ENCODE peak calls at places on chromosomes 2 and 18, in ten cellular contexts. J, I, W, X, U, M, C, Z, Y and K are unnamed samples.
A peak's percentile ranks its signal among the peaks of the same experiment; 100 is the strongest.

GRCh38 chr2:8966123-8966908 is 37.2 kb downstream of the MBOAT2 start:
- DNase-seq in J (no peak), I (peak; percentile 59), W (peak; percentile 64), X (no peak), U (no peak), M (no peak), C (peak; percentile 73), Z (no peak), Y (no peak), K (no peak)

GRCh38 chr2:61356261-61356957 is 114.5 kb downstream of the USP34 start:
- DNase-seq in J (no peak), I (no peak), W (peak; percentile 16), X (no peak), U (peak; percentile 39), M (no peak), C (peak; percentile 15), Z (no peak), Y (no peak), K (no peak)

GRCh38 chr2:98555681-98556080 is 52.6 kb downstream of the COA5 start:
- DNase-seq in J (no peak), I (no peak), W (no peak), X (no peak), U (no peak), M (no peak), C (no peak), Z (no peak), Y (no peak), K (no peak)

GRCh38 chr2:71646028-71646427 is 192.7 kb downstream of the DYSF start:
- DNase-seq in J (peak; percentile 76), I (peak; percentile 96), W (peak; percentile 82), X (no peak), U (peak; percentile 94), M (no peak), C (peak; percentile 88), Z (peak; percentile 68), Y (peak; percentile 67), K (peak; percentile 73)

GRCh38 chr2:27320958-27321543 is 1.8 kb downstream of the MPV17 start:
- DNase-seq in J (peak; percentile 74), I (peak; percentile 97), W (peak; percentile 97), X (no peak), U (peak; percentile 98), M (no peak), C (peak; percentile 98), Z (peak; percentile 76), Y (peak; percentile 68), K (peak; percentile 80)

GRCh38 chr2:98148968-98149697 is 62.2 kb downstream of the VWA3B start:
- DNase-seq in J (no peak), I (peak; percentile 60), W (peak; percentile 67), X (peak; percentile 26), U (peak; percentile 75), M (no peak), C (peak; percentile 77), Z (peak; percentile 39), Y (no peak), K (no peak)

GRCh38 chr2:186780701-186781316 is 68.2 kb downstream of the ZSWIM2 start:
- DNase-seq in J (no peak), I (peak; percentile 9), W (peak; percentile 20), X (peak; percentile 51), U (peak; percentile 53), M (no peak), C (peak; percentile 37), Z (no peak), Y (no peak), K (no peak)

GRCh38 chr2:26222976-26223375 is 21.5 kb downstream of the HADHA start:
- DNase-seq in J (no peak), I (no peak), W (no peak), X (no peak), U (no peak), M (no peak), C (no peak), Z (no peak), Y (no peak), K (no peak)

GRCh38 chr2:37894601-37895000 is 30.5 kb upstream of the RMDN2 start:
- DNase-seq in J (no peak), I (peak; percentile 59), W (peak; percentile 42), X (no peak), U (no peak), M (no peak), C (peak; percentile 56), Z (no peak), Y (no peak), K (no peak)

GRCh38 chr2:25597881-25598280 is 75.5 kb downstream of the DTNB start:
- DNase-seq in J (no peak), I (no peak), W (no peak), X (no peak), U (no peak), M (no peak), C (no peak), Z (no peak), Y (no peak), K (no peak)

GRCh38 chr2:62014102-62014501 is 108.6 kb downstream of the COMMD1 start:
- DNase-seq in J (peak; percentile 83), I (peak; percentile 96), W (peak; percentile 78), X (peak; percentile 79), U (no peak), M (no peak), C (peak; percentile 81), Z (peak; percentile 82), Y (peak; percentile 79), K (peak; percentile 92)

GRCh38 chr18:48022531-48023330 is 92.3 kb upstream of the SMAD2 start:
- DNase-seq in J (peak; percentile 48), I (no peak), W (peak; percentile 45), X (peak; percentile 85), U (peak; percentile 71), M (peak; percentile 38), C (peak; percentile 58), Z (peak; percentile 41), Y (no peak), K (no peak)

GRCh38 chr18:45336431-45336830 is 278.8 kb upstream of the SLC14A2 start:
- DNase-seq in J (no peak), I (no peak), W (no peak), X (no peak), U (no peak), M (no peak), C (no peak), Z (no peak), Y (no peak), K (no peak)

GRCh38 chr2:96690306-96691021 is 47.9 kb downstream of the FER1L5 start:
- DNase-seq in J (no peak), I (no peak), W (no peak), X (no peak), U (no peak), M (no peak), C (no peak), Z (no peak), Y (no peak), K (no peak)

DNA sequence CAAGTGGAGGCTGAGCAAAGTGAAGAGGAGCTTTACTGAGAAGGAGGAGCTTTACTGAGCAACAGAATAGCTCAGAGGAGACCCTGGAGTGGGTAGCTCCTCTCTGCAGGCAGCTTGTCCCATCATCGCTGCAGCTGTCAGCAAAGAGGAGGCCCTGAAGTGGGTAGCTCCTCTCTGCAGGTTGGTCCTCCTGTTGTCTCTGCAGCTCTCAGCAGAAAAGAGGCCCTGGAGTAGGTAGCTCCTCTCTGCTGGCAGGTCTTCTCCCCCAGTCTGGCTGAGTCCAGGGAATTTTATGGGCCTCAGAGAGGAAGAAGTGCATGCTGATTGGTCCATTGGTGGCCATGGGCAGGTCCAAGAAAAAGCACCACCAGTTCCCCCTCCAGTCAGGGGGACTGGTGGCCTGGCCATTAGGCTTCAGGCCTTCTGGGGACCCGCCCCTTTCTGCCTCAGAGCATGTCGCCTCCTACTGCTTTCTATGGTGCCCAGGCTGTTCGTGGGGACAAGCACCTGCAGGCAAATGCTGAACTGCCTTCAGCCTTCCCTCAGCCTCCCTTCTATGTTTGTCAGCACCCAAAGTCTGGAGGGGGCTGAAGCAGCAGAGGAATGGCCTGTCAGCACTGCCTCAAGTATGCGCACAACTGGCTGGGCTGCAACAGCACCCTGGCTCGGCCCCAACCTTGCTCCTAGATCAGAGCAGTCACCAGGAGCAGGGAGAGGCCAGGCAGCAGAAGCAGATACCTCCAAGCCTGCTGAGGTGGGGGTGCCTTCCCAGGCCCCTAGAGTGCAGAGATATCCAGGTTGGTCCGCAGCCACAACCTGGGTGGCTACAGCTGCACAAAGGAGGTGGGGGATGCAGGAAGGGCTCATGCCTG is 5.9 kb downstream of the ZSCAN30 start:
- DNase-seq in J (no peak), I (no peak), W (no peak), X (no peak), U (no peak), M (no peak), C (no peak), Z (peak; percentile 11), Y (no peak), K (no peak)
- H3K9me3 ChIP-seq in J (no peaks in the 10 kb centered on the region), I (peaks cover 31% of the 10 kb centered on the region), W (peaks cover 3% of the 10 kb centered on the region), X (no peaks in the 10 kb centered on the region), U (no peaks in the 10 kb centered on the region), M (peaks cover 8% of the 10 kb centered on the region), C (no peaks in the 10 kb centered on the region), Z (no peaks in the 10 kb centered on the region), Y (no peaks in the 10 kb centered on the region), K (no peaks in the 10 kb centered on the region)

GRCh38 chr2:2014251-2014761 is 270.0 kb upstream of the PXDN start:
- DNase-seq in J (peak; percentile 79), I (peak; percentile 99), W (peak; percentile 86), X (no peak), U (no peak), M (no peak), C (peak; percentile 91), Z (peak; percentile 23), Y (peak; percentile 31), K (no peak)
- H3K9me3 ChIP-seq in J (no peaks in the 10 kb centered on the region), I (peaks cover under 1% of the 10 kb centered on the region), W (no peaks in the 10 kb centered on the region), X (no peaks in the 10 kb centered on the region), U (no peaks in the 10 kb centered on the region), M (no peaks in the 10 kb centered on the region), C (no peaks in the 10 kb centered on the region), Z (no peaks in the 10 kb centered on the region), Y (no peaks in the 10 kb centered on the region), K (no peaks in the 10 kb centered on the region)

GRCh38 chr18:78571063-78571785 is 408.4 kb upstream of the SALL3 start:
- DNase-seq in J (no peak), I (no peak), W (no peak), X (no peak), U (no peak), M (no peak), C (no peak), Z (no peak), Y (no peak), K (no peak)
- H3K9me3 ChIP-seq in J (peaks cover 4% of the 10 kb centered on the region), I (no peaks in the 10 kb centered on the region), W (peaks cover 17% of the 10 kb centered on the region), X (no peaks in the 10 kb centered on the region), U (no peaks in the 10 kb centered on the region), M (peaks cover 19% of the 10 kb centered on the region), C (no peaks in the 10 kb centered on the region), Z (peaks cover 12% of the 10 kb centered on the region), Y (no peaks in the 10 kb centered on the region), K (no peaks in the 10 kb centered on the region)

DNA sequence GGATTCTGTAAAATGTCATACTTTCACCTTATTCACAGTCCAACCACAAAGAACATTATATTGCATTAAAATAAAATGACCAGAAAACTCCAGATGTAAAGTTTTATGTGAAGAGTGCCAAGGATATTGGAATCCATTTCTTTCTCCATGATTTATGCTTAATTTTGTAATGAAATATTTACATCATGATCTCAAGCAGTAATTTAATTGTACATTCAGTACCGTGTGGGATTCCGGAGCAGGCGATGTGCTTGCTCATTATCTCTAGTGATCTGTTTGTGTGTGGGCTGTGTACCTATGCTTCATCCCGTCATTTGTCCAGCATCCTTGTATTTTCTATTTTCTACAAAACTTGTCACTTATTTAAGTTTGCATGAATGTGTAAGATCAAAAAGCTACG is 415.9 kb upstream of the SLC8A1 start:
- DNase-seq in J (no peak), I (no peak), W (no peak), X (no peak), U (no peak), M (no peak), C (no peak), Z (no peak), Y (no peak), K (no peak)
- H3K9me3 ChIP-seq in J (no peaks in the 10 kb centered on the region), I (no peaks in the 10 kb centered on the region), W (no peaks in the 10 kb centered on the region), X (no peaks in the 10 kb centered on the region), U (no peaks in the 10 kb centered on the region), M (no peaks in the 10 kb centered on the region), C (no peaks in the 10 kb centered on the region), Z (no peaks in the 10 kb centered on the region), Y (no peaks in the 10 kb centered on the region), K (no peaks in the 10 kb centered on the region)

GRCh38 chr18:8933714-8934284 is 168.7 kb upstream of the NDUFV2 start:
- DNase-seq in J (no peak), I (peak; percentile 19), W (peak; percentile 41), X (no peak), U (no peak), M (no peak), C (peak; percentile 53), Z (no peak), Y (no peak), K (no peak)
- H3K9me3 ChIP-seq in J (peaks cover 5% of the 10 kb centered on the region), I (peaks cover 18% of the 10 kb centered on the region), W (peaks cover 12% of the 10 kb centered on the region), X (no peaks in the 10 kb centered on the region), U (peaks cover 6% of the 10 kb centered on the region), M (peaks cover 16% of the 10 kb centered on the region), C (no peaks in the 10 kb centered on the region), Z (peaks cover 6% of the 10 kb centered on the region), Y (no peaks in the 10 kb centered on the region), K (no peaks in the 10 kb centered on the region)